ENCODE peak calls at places on chromosomes 16 and 17, in five cellular contexts. P is GM12892, Y is stomach, J is prostate gland, W is A549. D is an unnamed sample.

GRCh38 chr16:5506021-5506420 is 408.4 kb upstream of the EEF2KMT start:
- DNase-seq in P (no peak), Y (no peak), J (no peak), W (no peak), D (no peak)

GRCh38 chr17:6305613-6306360 is 129.1 kb downstream of the AIPL1 start:
- DNase-seq in P (no peak), Y (no peak), J (no peak), W (no peak), D (no peak)

GRCh38 chr16:77531741-77532140 is 96.9 kb upstream of the ADAMTS18 start:
- DNase-seq in P (no peak), Y (no peak), J (no peak), W (peak), D (no peak)

GRCh38 chr16:86477642-86478041 is 32.7 kb upstream of the FOXF1 start:
- DNase-seq in P (no peak), Y (no peak), J (no peak), W (no peak), D (no peak)

GRCh38 chr16:87014112-87014511 is 303.1 kb downstream of the C16orf95 start:
- DNase-seq in P (no peak), Y (no peak), J (no peak), W (no peak), D (no peak)

GRCh38 chr16:50810241-50810965 is 68.5 kb downstream of the CYLD start:
- DNase-seq in P (no peak), Y (no peak), J (no peak), W (no peak), D (no peak)

GRCh38 chr17:6473128-6473767 is 29.0 kb downstream of the PIMREG start:
- DNase-seq in P (peak), Y (peak), J (peak), W (peak), D (peak)

GRCh38 chr16:67917140-67917851 is 14.4 kb downstream of the CTRL start:
- DNase-seq in P (no peak), Y (no peak), J (no peak), W (no peak), D (no peak)

GRCh38 chr16:12985516-12985915 is 84.1 kb downstream of the SHISA9 start:
- DNase-seq in P (no peak), Y (no peak), J (no peak), W (no peak), D (no peak)

GRCh38 chr17:56447166-56447565 is 146.3 kb upstream of the NOG start:
- DNase-seq in P (no peak), Y (no peak), J (no peak), W (no peak), D (no peak)

GRCh38 chr17:31740611-31741082 is 118.4 kb downstream of the COPRS start:
- DNase-seq in P (no peak), Y (no peak), J (no peak), W (no peak), D (no peak)

GRCh38 chr16:31108035-31108793 is at the start of gene BCKDK:
- DNase-seq in P (peak), Y (peak), J (peak), W (peak), D (peak)

GRCh38 chr17:42252528-42253172 is 23.5 kb downstream of the STAT5B start:
- DNase-seq in P (no peak), Y (no peak), J (no peak), W (no peak), D (no peak)

GRCh38 chr17:28407130-28407973 is 1.3 kb upstream of the SLC46A1 start:
- DNase-seq in P (no peak), Y (no peak), J (peak), W (no peak), D (no peak)

GRCh38 chr17:43224146-43224705 is 4.2 kb downstream of the CCDC200 start:
- DNase-seq in P (no peak), Y (no peak), J (no peak), W (no peak), D (peak)

GRCh38 chr17:48997827-48998556 is 807 bp downstream of the IGF2BP1 start:
- DNase-seq in P (no peak), Y (no peak), J (no peak), W (no peak), D (no peak)

GRCh38 chr17:57627591-57627990 is 117.5 kb downstream of the CCDC182 start:
- DNase-seq in P (no peak), Y (no peak), J (no peak), W (no peak), D (no peak)

GRCh38 chr17:48546187-48546923 is 1.4 kb upstream of the HOXB2 start:
- DNase-seq in P (no peak), Y (no peak), J (no peak), W (no peak), D (no peak)

GRCh38 chr17:12104831-12105230 is 84.2 kb downstream of the MAP2K4 start:
- DNase-seq in P (no peak), Y (no peak), J (no peak), W (no peak), D (no peak)

GRCh38 chr17:72797142-72797541 is 295.3 kb downstream of the SLC39A11 start:
- DNase-seq in P (no peak), Y (no peak), J (no peak), W (no peak), D (no peak)

GRCh38 chr17:50257574-50258224 is 16.6 kb upstream of the TMEM92 start:
- DNase-seq in P (peak), Y (no peak), J (no peak), W (no peak), D (peak)

GRCh38 chr16:53821487-53821886 is 117.5 kb downstream of the FTO start:
- DNase-seq in P (no peak), Y (no peak), J (no peak), W (no peak), D (no peak)

GRCh38 chr16:87896924-87897562 is 27.7 kb upstream of the SLC7A5 start:
- DNase-seq in P (no peak), Y (no peak), J (no peak), W (no peak), D (no peak)

GRCh38 chr17:35089846-35090193 is 26.3 kb upstream of the RFFL start:
- DNase-seq in P (no peak), Y (no peak), J (no peak), W (peak), D (peak)

GRCh38 chr17:45171338-45172231 is 9.9 kb downstream of the HEXIM2 start:
- DNase-seq in P (no peak), Y (peak), J (peak), W (peak), D (peak)

GRCh38 chr16:6682142-6682811 is 650.4 kb upstream of the RBFOX1 start:
- DNase-seq in P (peak), Y (peak), J (no peak), W (peak), D (peak)

GRCh38 chr17:71200597-71200996 is 920.2 kb upstream of the SOX9 start:
- DNase-seq in P (no peak), Y (no peak), J (no peak), W (no peak), D (no peak)

GRCh38 chr17:34248807-34249496 is 6.1 kb upstream of the CCL2 start:
- DNase-seq in P (no peak), Y (no peak), J (no peak), W (no peak), D (no peak)

GRCh38 chr16:79949417-79949816 is 348.9 kb upstream of the MAF start:
- DNase-seq in P (no peak), Y (no peak), J (no peak), W (no peak), D (no peak)

GRCh38 chr17:48615963-48616718 is 1.0 kb upstream of the HOXB8 start:
- DNase-seq in P (no peak), Y (no peak), J (no peak), W (no peak), D (no peak)

GRCh38 chr17:59561042-59561441 is 4.4 kb upstream of the DHX40 start:
- DNase-seq in P (peak), Y (no peak), J (no peak), W (peak), D (no peak)

GRCh38 chr17:59565959-59566324 is 532 bp downstream of the DHX40 start:
- DNase-seq in P (peak), Y (peak), J (peak), W (peak), D (peak)

DNA sequence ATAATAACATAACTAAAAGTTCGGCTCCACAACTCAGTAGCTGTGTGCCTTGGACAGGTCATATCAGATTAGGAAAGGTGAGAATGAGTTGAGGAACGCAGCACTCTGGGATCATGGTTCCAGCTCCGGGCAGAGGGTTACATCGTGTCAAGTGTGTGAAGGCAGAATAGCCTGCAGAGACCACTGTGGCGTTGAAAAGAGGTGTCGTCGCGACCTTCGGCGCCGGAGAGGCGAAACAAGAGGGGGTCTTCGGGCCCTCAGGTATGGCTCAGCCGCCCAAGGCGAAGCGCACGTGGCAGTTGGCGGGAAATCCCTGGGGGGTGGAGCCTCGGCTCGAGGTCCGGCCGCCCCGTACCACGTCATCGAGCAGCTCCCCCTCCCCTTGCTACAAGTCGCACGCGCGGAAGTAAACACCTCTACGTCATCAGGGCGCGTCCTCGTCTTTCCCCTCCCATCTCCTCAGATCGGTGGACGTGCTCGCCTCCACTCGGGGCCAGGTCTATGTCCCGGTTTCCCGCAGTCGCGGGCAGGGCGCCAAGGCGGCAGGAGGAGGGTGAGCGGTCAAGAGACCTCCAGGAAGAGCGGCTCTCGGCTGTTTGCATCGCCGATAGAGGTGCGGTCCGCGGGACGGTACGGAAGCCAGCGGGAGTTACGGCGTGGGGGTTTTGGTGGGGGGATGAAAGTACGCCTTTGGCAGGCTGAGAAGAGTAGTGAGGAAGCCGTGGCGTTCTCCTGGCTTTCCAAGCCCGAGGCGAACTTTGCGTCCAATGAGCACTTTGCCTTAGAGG is at the start of gene DHX40:
- DNase-seq in P (peak), Y (peak), J (peak), W (peak), D (peak)
- TF ChIP-seq POLR2A in P (peak), Y (no peak), J (peak), W (peak), D (no peak)

DNA sequence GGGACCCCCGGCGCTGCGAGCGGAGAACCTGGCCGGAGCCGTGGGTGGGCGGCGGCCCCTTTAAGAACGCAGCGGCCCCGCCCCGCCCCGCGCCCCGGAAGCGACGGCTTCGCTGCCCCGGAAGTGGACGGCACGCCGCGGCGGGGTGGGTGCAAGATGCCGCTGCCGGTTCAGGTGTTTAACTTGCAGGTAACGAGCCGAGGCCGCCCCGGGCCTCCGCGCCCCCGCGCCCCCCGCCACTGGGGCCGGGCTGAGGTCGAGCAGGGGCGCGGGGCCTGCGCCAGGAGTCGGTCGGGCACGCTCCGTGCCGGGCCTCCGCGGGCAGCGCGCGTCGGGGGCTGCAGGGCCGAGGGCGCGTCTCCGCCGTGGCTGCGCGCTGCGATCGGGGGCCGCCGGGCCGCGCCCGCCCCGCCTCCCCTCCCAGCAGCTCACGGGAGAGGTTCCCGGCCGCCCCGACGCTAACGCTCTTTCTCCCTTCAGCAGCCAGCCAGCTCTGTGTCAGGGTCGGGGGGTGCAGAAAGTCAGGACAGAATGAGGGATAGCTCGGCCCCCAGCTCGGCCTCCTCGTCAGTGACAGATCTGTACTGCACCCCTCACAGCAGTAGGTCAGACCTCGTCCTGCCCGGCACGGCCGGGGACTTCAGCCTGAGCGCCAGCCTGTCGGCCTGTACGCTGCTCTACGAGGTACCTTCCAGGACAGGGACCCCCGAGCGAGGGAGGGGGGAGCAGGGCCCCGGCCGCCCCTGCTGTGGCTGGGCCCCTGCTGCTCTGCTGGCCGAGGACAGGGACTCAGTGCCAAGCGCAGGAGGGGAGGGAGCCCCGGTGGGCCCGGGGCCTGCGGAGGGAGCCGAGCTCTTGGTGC is at the start of the genes GPS1 and RFNG:
- DNase-seq in P (peak), Y (peak), J (peak), W (peak), D (peak)
- TF ChIP-seq POLR2A in P (peak), Y (no peak), J (peak), W (peak), D (no peak)

GRCh38 chr17:77011173-77012011 is 129.4 kb upstream of the SEC14L1 start:
- DNase-seq in P (no peak), Y (peak), J (peak), W (peak), D (no peak)
- TF ChIP-seq POLR2A in P (no peak), Y (no peak), J (no peak), W (no peak), D (no peak)

GRCh38 chr16:81634380-81635121 is 144.5 kb upstream of the PLCG2 start:
- DNase-seq in P (no peak), Y (no peak), J (no peak), W (no peak), D (no peak)
- TF ChIP-seq POLR2A in P (no peak), Y (no peak), J (no peak), W (no peak), D (no peak)

GRCh38 chr17:7843536-7844291 is 9.7 kb downstream of the KDM6B start:
- DNase-seq in P (peak), Y (peak), J (peak), W (peak), D (peak)
- TF ChIP-seq POLR2A in P (no peak), Y (no peak), J (peak), W (peak), D (no peak)

DNA sequence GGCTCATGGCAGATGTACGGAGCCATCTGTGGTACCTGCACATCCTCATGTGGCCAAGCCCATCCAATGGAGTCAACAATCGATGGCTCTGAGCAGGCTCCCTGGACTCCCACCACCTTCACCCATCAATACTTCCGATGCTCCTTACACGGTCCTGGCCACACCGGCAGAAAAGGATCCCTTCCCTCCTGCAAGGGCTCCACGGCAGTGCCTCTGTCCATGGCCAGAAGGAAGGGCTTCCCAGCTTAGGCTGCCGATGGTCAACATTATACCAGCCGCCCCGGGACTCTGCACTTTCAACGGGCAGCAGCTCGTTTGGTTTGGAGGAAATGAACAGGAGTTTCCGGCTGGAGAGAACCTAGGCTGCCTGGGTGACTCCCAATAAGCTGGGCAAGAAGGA is 13.2 kb downstream of the SLX4 start:
- DNase-seq in P (no peak), Y (no peak), J (no peak), W (no peak), D (no peak)
- TF ChIP-seq POLR2A in P (no peak), Y (no peak), J (no peak), W (no peak), D (no peak)

D was measured in lower leg skin.